ENCODE peak calls at places on chromosomes 6 and 20, in seven cellular contexts. N is IMR-90, A is psoas muscle, P is Peyer's patch, Y is cardiac fibroblast, O is BJ, R is sigmoid colon. I is an unnamed sample.

GRCh38 chr20:13041574-13042457 is 33.0 kb downstream of the SPTLC3 start:
- DNase-seq in N (peak), A (no peak), P (no peak), Y (peak), O (no peak), R (no peak), I (no peak)

GRCh38 chr6:1856381-1856780 is 246.7 kb downstream of the FOXC1 start:
- DNase-seq in N (peak), A (no peak), P (peak), Y (peak), O (peak), R (no peak), I (peak)

GRCh38 chr6:169741344-169741743 is 10.0 kb downstream of the DYNLT2 start:
- DNase-seq in N (peak), A (no peak), P (no peak), Y (no peak), O (no peak), R (no peak), I (no peak)

GRCh38 chr6:41541364-41541763 is 4.8 kb upstream of the FOXP4 start:
- DNase-seq in N (no peak), A (no peak), P (no peak), Y (no peak), O (no peak), R (no peak), I (no peak)

GRCh38 chr6:54043360-54043759 is 67.9 kb upstream of the MLIP start:
- DNase-seq in N (no peak), A (no peak), P (no peak), Y (no peak), O (no peak), R (no peak), I (no peak)

GRCh38 chr20:53844259-53844658 is 226.1 kb downstream of the BCAS1 start:
- DNase-seq in N (no peak), A (no peak), P (no peak), Y (no peak), O (no peak), R (no peak), I (peak)

GRCh38 chr6:161101517-161101916 is 109.9 kb downstream of the MAP3K4 start:
- DNase-seq in N (peak), A (no peak), P (no peak), Y (peak), O (no peak), R (no peak), I (no peak)

GRCh38 chr6:90643366-90643765 is 56.5 kb upstream of the MAP3K7 start:
- DNase-seq in N (no peak), A (no peak), P (no peak), Y (no peak), O (no peak), R (no peak), I (no peak)

GRCh38 chr6:34201455-34202098 is 35.1 kb upstream of the HMGA1 start:
- DNase-seq in N (peak), A (no peak), P (no peak), Y (peak), O (no peak), R (no peak), I (no peak)

GRCh38 chr6:21678990-21679389 is 85.4 kb downstream of the SOX4 start:
- DNase-seq in N (peak), A (no peak), P (no peak), Y (peak), O (peak), R (no peak), I (peak)

GRCh38 chr20:61300293-61300692 is 48.2 kb downstream of the CDH4 start:
- DNase-seq in N (no peak), A (no peak), P (no peak), Y (no peak), O (no peak), R (no peak), I (no peak)

GRCh38 chr6:111626446-111626845 is 20.8 kb upstream of the TRAF3IP2 start:
- DNase-seq in N (no peak), A (no peak), P (peak), Y (no peak), O (no peak), R (no peak), I (no peak)
- H3K4me3 ChIP-seq in N (no peak), A (peak), P (no peak), Y (no peak), O (no peak), R (peak), I (no peak)

DNA sequence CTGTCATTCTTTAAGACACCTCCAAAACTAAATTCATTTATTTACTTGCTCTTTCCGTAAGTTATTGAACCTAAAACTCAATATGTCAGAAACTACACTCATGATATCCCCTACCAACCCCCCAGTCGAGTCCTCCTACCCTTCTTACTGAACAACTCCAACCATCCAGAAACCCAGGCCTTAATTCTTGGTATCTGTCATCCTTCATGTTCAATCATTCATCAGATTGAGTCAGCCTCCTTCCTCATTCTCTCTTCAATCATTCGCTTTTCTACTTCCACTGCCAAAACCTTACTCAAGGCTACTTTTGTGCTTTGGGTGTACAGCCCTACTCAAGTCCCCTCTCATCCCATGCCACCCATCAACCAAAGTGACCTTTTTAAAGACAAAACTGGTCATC is 95.7 kb downstream of the SMLR1 start:
- DNase-seq in N (no peak), A (no peak), P (no peak), Y (no peak), O (no peak), R (no peak), I (no peak)
- TF ChIP-seq CTCF in N (no peak), A (no peak), P (no peak), Y (no peak), O (no peak), R (no peak), I (no peak)

DNA sequence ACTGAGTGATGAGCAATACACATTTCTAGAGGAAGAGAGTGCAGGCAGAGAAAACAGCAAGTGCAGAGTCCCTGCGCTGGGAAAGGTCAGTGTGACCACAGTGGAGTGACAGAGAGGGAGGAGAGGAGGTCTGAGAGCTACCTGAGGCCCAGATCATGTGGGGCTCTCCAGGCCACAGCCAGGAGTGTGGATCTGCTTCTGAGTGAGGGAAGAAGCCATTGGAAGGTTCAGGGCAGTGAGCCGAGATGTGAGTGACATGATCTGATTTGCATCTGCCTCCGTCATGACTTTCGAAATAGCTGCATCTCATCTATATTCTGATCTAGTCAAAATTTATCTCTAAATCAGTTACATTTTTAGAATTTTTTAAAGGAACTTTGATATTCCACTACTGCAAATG is 367.1 kb downstream of the PREX1 start:
- DNase-seq in N (no peak), A (no peak), P (no peak), Y (no peak), O (no peak), R (peak), I (no peak)
- H3K4me3 ChIP-seq in N (no peak), A (no peak), P (no peak), Y (no peak), O (no peak), R (no peak), I (no peak)

DNA sequence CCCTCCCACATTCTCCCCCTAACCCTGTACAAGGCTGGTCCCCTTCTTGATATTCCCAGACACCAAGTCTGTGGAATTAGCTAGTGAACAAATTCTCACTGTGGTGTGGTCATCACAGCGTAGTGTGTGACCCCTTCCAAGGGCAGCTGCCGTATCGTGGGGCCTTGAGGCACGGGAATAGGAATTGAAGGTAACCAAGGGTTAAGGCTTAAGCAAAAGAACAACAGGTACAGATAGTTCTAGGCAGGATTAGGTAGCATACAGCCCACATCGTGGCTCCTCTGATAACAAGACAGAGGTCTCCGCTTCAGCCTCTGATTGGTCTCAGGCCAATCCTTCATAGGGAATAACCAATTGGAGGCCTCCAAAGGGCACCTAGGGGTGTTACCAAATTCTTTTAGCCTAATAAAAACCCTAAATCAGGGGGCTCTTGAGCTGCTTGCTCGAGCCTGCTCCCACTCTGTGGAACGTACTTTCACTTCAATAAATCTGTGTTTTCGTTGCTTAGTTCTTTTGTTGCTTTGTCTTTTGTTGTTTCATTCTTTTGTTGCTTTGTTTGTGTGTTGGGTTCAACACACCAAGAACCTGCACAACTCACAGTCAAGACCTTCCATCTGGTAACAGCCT is 64.7 kb downstream of the GPR6 start:
- DNase-seq in N (no peak), A (no peak), P (no peak), Y (no peak), O (no peak), R (no peak), I (no peak)
- TF ChIP-seq CTCF in N (no peak), A (no peak), P (no peak), Y (no peak), O (no peak), R (no peak), I (no peak)

GRCh38 chr20:4170621-4171537 is 155.5 kb upstream of the RNF24 start:
- DNase-seq in N (no peak), A (no peak), P (no peak), Y (peak), O (no peak), R (no peak), I (peak)
- H3K4me3 ChIP-seq in N (no peak), A (no peak), P (no peak), Y (peak), O (no peak), R (peak), I (no peak)

GRCh38 chr6:110341671-110342304 is 16.4 kb downstream of the METTL24 start:
- DNase-seq in N (peak), A (no peak), P (no peak), Y (peak), O (no peak), R (no peak), I (peak)
- TF ChIP-seq CTCF in N (peak), A (no peak), P (peak), Y (peak), O (peak), R (peak), I (peak)

GRCh38 chr6:27811383-27811782 is 100.8 kb downstream of the OR2B2 start:
- DNase-seq in N (no peak), A (no peak), P (no peak), Y (no peak), O (no peak), R (no peak), I (no peak)
- H3K4me3 ChIP-seq in N (no peak), A (no peak), P (no peak), Y (no peak), O (no peak), R (no peak), I (peak)